ENCODE peak calls at places on chromosomes 7 and 10, in nine cellular contexts. P, G, A, J, U, N, Q, C and S are unnamed samples.

GRCh38 chr10:118799779-118800178 is 45.0 kb upstream of the CACUL1 start:
- DNase-seq in C (no peak), N (peak), U (no peak), A (no peak), P (peak), Q (no peak), G (no peak), J (no peak), S (no peak)

GRCh38 chr7:70406419-70407189 is 725.3 kb upstream of the GALNT17 start:
- DNase-seq in Q (no peak), A (no peak), G (no peak), C (no peak), J (no peak), N (no peak), U (no peak), P (peak), S (no peak)

GRCh38 chr7:68629-69028 is 123.7 kb upstream of the FAM20C start:
- DNase-seq in N (peak), P (peak), C (no peak), A (no peak), G (no peak), J (peak), U (no peak), Q (no peak), S (no peak)

GRCh38 chr7:143974457-143974856 is 19.8 kb downstream of the OR2F1 start:
- DNase-seq in U (no peak), A (no peak), J (no peak), G (peak), P (no peak), C (no peak), Q (no peak), N (peak), S (no peak)

GRCh38 chr7:90250601-90251303 is 5.8 kb downstream of the CFAP69 start:
- DNase-seq in P (peak), C (no peak), A (no peak), U (no peak), Q (no peak), G (no peak), N (peak), J (no peak), S (no peak)

GRCh38 chr10:7988985-7989384 is 65.5 kb upstream of the GATA3 start:
- DNase-seq in N (no peak), U (no peak), Q (peak), A (no peak), P (no peak), G (no peak), J (no peak), C (no peak), S (no peak)

GRCh38 chr10:5888352-5888751 is 1.3 kb downstream of the ANKRD16 start:
- DNase-seq in Q (no peak), N (peak), G (no peak), U (no peak), J (no peak), P (peak), C (no peak), A (no peak), S (no peak)

GRCh38 chr10:18400911-18401260 is 250.5 kb downstream of the NSUN6 start:
- DNase-seq in C (no peak), U (no peak), N (peak), Q (no peak), J (no peak), G (no peak), A (no peak), P (no peak), S (no peak)

GRCh38 chr10:111079781-111080180 is 3.0 kb downstream of the ADRA2A start:
- DNase-seq in U (no peak), A (no peak), J (no peak), N (no peak), Q (no peak), P (no peak), G (no peak), C (no peak), S (no peak)